ENCODE peak calls at places on chromosomes 7 and 10, in eight cellular contexts. X, A, O, I, E, C, U and Q are unnamed samples.

GRCh38 chr10:14450041-14450491 is 119.3 kb upstream of the FRMD4A start:
- DNase-seq in C (no peak), U (no peak), I (no peak), A (no peak), O (no peak), X (no peak), E (peak; percentile 10), Q (no peak)

GRCh38 chr10:1782841-1783240 is 45.5 kb upstream of the ADARB2 start:
- DNase-seq in X (no peak), I (no peak), C (no peak), A (no peak), O (no peak), E (no peak), U (no peak), Q (no peak)

GRCh38 chr10:16304311-16304710 is 132.5 kb upstream of the PTER start:
- DNase-seq in X (no peak), I (no peak), A (no peak), U (no peak), O (no peak), C (no peak), E (no peak), Q (no peak)

GRCh38 chr7:99499356-99499712 is 747 bp downstream of the ZNF394 start:
- DNase-seq in A (no peak), U (no peak), X (no peak), I (no peak), C (no peak), O (peak; percentile 20), E (no peak), Q (no peak)

GRCh38 chr7:134804351-134804750 is 24.9 kb downstream of the CALD1 start:
- DNase-seq in E (no peak), O (no peak), A (no peak), C (no peak), X (no peak), U (no peak), I (no peak), Q (no peak)

GRCh38 chr10:47061776-47062175 is 150.5 kb downstream of the PTPN20 start:
- DNase-seq in O (no peak), E (no peak), U (no peak), A (no peak), I (no peak), C (no peak), X (no peak), Q (no peak)

GRCh38 chr10:97333601-97334369 is 744 bp downstream of the FRAT2 start:
- DNase-seq in I (peak; percentile 58), X (no peak), E (peak; percentile 59), C (no peak), U (no peak), O (peak; percentile 54), A (no peak), Q (no peak)

GRCh38 chr7:290554-291301 is 758 bp downstream of the FOXL3 start:
- DNase-seq in X (no peak), U (no peak), A (no peak), E (no peak), O (no peak), C (no peak), I (no peak), Q (no peak)

GRCh38 chr10:13820591-13821377 is 234.0 kb downstream of the PRPF18 start:
- DNase-seq in A (no peak), I (no peak), C (no peak), O (no peak), U (no peak), X (no peak), E (no peak), Q (no peak)

GRCh38 chr7:88091988-88092675 is 127.7 kb downstream of the SRI start:
- DNase-seq in U (no peak), A (no peak), X (no peak), C (no peak), O (no peak), E (no peak), I (no peak), Q (no peak)

GRCh38 chr10:5603848-5604170 is 62.6 kb downstream of the ASB13 start:
- DNase-seq in C (no peak), I (no peak), U (no peak), O (no peak), X (no peak), A (no peak), E (no peak), Q (no peak)

GRCh38 chr7:18590259-18590658 is 94.7 kb downstream of the HDAC9 start:
- DNase-seq in X (no peak), C (no peak), O (no peak), A (no peak), E (no peak), I (no peak), U (no peak), Q (no peak)

GRCh38 chr7:135718219-135718618 is 9.8 kb downstream of the SLC13A4 start:
- DNase-seq in U (no peak), O (no peak), C (no peak), E (no peak), I (no peak), A (no peak), X (no peak), Q (no peak)

GRCh38 chr7:39017369-39017768 is 39.7 kb downstream of the POU6F2 start:
- DNase-seq in U (no peak), C (no peak), X (no peak), I (no peak), A (no peak), O (no peak), E (no peak), Q (no peak)

GRCh38 chr10:60454336-60454735 is 64.7 kb upstream of the ANK3 start:
- DNase-seq in O (no peak), X (no peak), I (no peak), U (no peak), A (no peak), C (no peak), E (no peak), Q (no peak)

GRCh38 chr10:60453031-60453430 is 63.4 kb upstream of the ANK3 start:
- DNase-seq in O (no peak), E (no peak), C (no peak), A (no peak), I (no peak), X (no peak), U (no peak), Q (no peak)

GRCh38 chr10:60461688-60462087 is 72.0 kb upstream of the ANK3 start:
- DNase-seq in A (no peak), C (no peak), I (no peak), X (no peak), U (peak; percentile 6), E (no peak), O (no peak), Q (no peak)

GRCh38 chr10:60460058-60460457 is 70.4 kb upstream of the ANK3 start:
- DNase-seq in U (no peak), A (no peak), E (no peak), I (no peak), O (no peak), X (no peak), C (no peak), Q (no peak)

DNA sequence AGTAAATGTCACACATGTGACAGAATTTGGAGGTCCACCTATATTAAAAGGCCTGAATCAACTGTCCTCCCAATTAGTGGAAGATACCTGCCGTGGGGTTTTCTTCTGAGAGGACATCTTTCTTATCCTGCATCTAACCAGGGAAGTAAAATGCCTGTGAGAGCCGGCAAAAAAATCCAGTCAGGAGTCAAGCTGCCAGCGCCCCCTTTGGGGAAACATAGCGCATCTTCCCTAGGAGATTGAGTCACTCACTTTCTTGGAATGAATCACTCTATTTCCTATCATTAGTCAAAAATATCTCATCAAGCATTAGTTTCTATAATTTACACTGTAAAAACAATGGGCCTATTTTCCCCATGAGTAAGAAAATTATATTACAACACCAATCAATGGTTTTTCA is 66.4 kb upstream of the ANK3 start:
- DNase-seq in C (no peak), I (no peak), O (peak; percentile 50), E (no peak), X (no peak), A (no peak), U (no peak), Q (no peak)
- TF ChIP-seq CTCF in C (peak; percentile 2), I (peak; percentile 2), O (peak; percentile 3), E (no peak), X (no peak), A (no peak), U (no peak), Q (no peak)

DNA sequence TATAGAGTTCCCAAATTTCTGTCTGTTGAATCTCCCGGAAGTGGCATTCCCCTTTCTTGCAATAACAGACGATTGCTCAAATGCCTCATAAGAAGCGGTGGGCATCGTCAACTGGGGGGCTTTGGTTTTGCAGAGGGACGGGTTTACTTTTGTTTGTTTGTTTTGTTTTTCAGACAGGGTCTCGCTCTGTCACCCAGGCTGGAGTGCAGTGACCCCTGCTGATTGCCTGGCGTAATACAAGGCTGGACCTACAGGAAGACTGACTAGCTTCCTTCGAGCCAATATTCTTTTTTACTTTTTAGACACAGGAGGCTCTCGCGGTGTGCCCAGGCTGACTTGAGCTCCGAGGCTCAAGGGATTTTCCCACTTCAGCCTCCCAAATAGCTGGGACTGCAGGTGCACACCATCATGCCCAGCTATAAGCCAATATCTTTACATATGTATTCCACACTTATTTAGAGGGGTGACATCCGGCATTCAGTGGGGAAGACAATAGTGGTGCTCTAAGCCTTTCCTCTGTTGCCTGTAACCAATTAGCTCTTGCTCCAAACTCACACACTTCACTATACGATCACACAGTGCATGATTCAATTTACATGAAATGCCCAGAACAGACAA is 58.1 kb downstream of the FHIP2A start:
- DNase-seq in A (no peak), C (peak; percentile 4), U (peak; percentile 14), E (peak; percentile 25), I (no peak), O (peak; percentile 20), X (no peak), Q (no peak)
- TF ChIP-seq CTCF in A (peak; percentile 53), C (peak; percentile 72), U (peak; percentile 32), E (peak; percentile 56), I (peak; percentile 92), O (peak; percentile 54), X (no peak), Q (no peak)

DNA sequence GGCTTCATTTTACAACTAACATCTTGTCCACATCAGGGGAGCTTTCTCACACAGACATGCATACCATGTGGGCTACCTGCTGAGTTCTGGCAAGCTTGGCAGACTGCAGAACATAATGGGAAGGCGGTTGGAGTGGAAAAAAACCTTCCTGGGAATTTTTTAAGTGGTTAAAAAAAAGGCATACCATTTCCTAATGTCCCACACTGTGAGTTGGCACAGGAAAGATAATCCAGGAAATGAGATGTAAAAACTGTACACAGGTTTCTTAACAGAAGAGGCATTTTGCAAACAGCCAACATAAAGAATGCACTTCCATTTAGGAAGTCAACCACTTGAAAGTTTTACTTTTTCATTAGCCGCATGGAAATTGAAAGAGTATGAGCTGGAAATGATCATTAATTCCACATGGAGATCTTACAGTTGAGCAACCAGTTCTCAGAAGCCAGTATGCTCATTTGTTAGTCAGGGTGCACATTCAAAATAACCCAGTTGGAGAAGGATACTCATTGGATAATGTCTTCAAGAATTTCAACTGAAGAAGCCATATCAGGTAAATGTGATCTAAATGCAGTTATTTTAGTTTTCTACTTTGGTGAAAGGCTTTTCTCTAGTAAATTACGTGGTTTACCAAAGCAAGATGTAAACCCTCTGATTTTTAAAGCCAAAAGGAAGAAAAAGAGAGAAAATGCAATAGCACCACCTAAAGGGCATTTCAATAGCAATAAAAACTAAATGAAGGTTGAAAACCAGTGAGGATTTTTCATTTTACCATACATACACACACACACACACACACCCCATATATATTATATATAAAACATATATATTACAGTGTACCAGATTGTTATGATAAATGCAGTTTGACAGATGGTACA is 194.0 kb downstream of the TAX1BP1 start:
- DNase-seq in A (no peak), I (no peak), C (no peak), X (no peak), E (no peak), U (no peak), O (no peak), Q (no peak)
- TF ChIP-seq CTCF in A (no peak), I (peak; percentile 37), C (peak; percentile 28), X (no peak), E (peak; percentile 44), U (no peak), O (no peak), Q (no peak)

GRCh38 chr10:128124813-128125403 is 1.3 kb downstream of the MKI67 start:
- DNase-seq in C (no peak), A (no peak), U (no peak), X (no peak), I (no peak), O (no peak), E (no peak), Q (no peak)
- TF ChIP-seq CTCF in C (no peak), A (no peak), U (no peak), X (no peak), I (no peak), O (no peak), E (no peak), Q (no peak)